ENCODE peak calls at places on chromosomes 4 and X, in seven cellular contexts. A is cardiac muscle cell; Q is hepatocyte; H is fibroblast of lung; S is OCI-LY7; I is CD8-positive, alpha-beta memory T cell; V is A549. Z is an unnamed sample.

GRCh38 chr4:15232725-15233597 is 194.9 kb upstream of the C1QTNF7 start:
- DNase-seq in A (no peak), Q (peak), H (peak), S (no peak), I (no peak), V (no peak), Z (no peak)

GRCh38 chr4:102883278-102883677 is 14.5 kb downstream of the CISD2 start:
- DNase-seq in A (no peak), Q (no peak), H (no peak), S (no peak), I (no peak), V (no peak), Z (no peak)

GRCh38 chr4:55733874-55734437 is 85.6 kb upstream of the EXOC1L start:
- DNase-seq in A (no peak), Q (peak), H (peak), S (no peak), I (no peak), V (peak), Z (no peak)

GRCh38 chrX:50827996-50828395 is 14.0 kb upstream of the SHROOM4 start:
- DNase-seq in A (no peak), Q (peak), H (peak), S (no peak), I (no peak), V (no peak), Z (no peak)

GRCh38 chr4:111697176-111697962 is 447.9 kb upstream of the FAM241A start:
- DNase-seq in A (no peak), Q (no peak), H (no peak), S (no peak), I (no peak), V (no peak), Z (no peak)

GRCh38 chrX:101493225-101493624 is 8.0 kb downstream of the ARMCX4 start:
- DNase-seq in A (no peak), Q (no peak), H (no peak), S (no peak), I (no peak), V (no peak), Z (no peak)

GRCh38 chr4:8547912-8548730 is 32.1 kb upstream of the GPR78 start:
- DNase-seq in A (no peak), Q (no peak), H (no peak), S (no peak), I (no peak), V (no peak), Z (no peak)

GRCh38 chr4:127309360-127310095 is 323.2 kb upstream of the INTU start:
- DNase-seq in A (no peak), Q (no peak), H (peak), S (no peak), I (no peak), V (no peak), Z (no peak)

GRCh38 chrX:3026074-3026588 is 15.1 kb upstream of the ARSF start:
- DNase-seq in A (no peak), Q (peak), H (no peak), S (no peak), I (no peak), V (no peak), Z (no peak)

GRCh38 chr4:102334624-102335023 is 10.7 kb downstream of the SLC39A8 start:
- DNase-seq in A (no peak), Q (no peak), H (no peak), S (no peak), I (no peak), V (no peak), Z (no peak)

GRCh38 chr4:56817840-56818491 is 3.5 kb downstream of the SPINK2 start:
- DNase-seq in A (no peak), Q (no peak), H (peak), S (no peak), I (peak), V (no peak), Z (no peak)

GRCh38 chr4:182245541-182246245 is 2.5 kb downstream of the TENM3 start:
- DNase-seq in A (peak), Q (peak), H (peak), S (no peak), I (no peak), V (no peak), Z (no peak)

GRCh38 chr4:162322054-162322453 is 158.3 kb upstream of the FSTL5 start:
- DNase-seq in A (no peak), Q (no peak), H (no peak), S (no peak), I (no peak), V (no peak), Z (no peak)

GRCh38 chr4:110064295-110064694 is 134.1 kb downstream of the ELOVL6 start:
- DNase-seq in A (no peak), Q (no peak), H (no peak), S (no peak), I (no peak), V (no peak), Z (no peak)

GRCh38 chrX:64206556-64207162 is 1.2 kb upstream of the AMER1 start:
- DNase-seq in A (peak), Q (peak), H (no peak), S (peak), I (no peak), V (no peak), Z (no peak)

GRCh38 chr4:75598390-75598789 is 31.9 kb downstream of the CDKL2 start:
- DNase-seq in A (no peak), Q (no peak), H (peak), S (no peak), I (no peak), V (no peak), Z (no peak)

GRCh38 chr4:71559957-71560541 is 221.2 kb downstream of the SLC4A4 start:
- DNase-seq in A (no peak), Q (no peak), H (peak), S (no peak), I (no peak), V (no peak), Z (no peak)

GRCh38 chr4:140149851-140150635 is 3.9 kb downstream of the MAML3 start:
- DNase-seq in A (peak), Q (peak), H (peak), S (peak), I (peak), V (peak), Z (no peak)

GRCh38 chr4:138053601-138054322 is 188.4 kb downstream of the SLC7A11 start:
- DNase-seq in A (no peak), Q (peak), H (peak), S (no peak), I (no peak), V (peak), Z (no peak)

GRCh38 chrX:68114573-68115199 is 318.6 kb downstream of the OPHN1 start:
- DNase-seq in A (no peak), Q (peak), H (peak), S (no peak), I (no peak), V (no peak), Z (no peak)

GRCh38 chr4:67288964-67289363 is 256.3 kb downstream of the CENPC start:
- DNase-seq in A (peak), Q (peak), H (peak), S (peak), I (no peak), V (no peak), Z (no peak)

GRCh38 chrX:154300815-154301214 is 5.2 kb downstream of the TKTL1 start:
- DNase-seq in A (no peak), Q (no peak), H (no peak), S (no peak), I (no peak), V (no peak), Z (no peak)

GRCh38 chr4:125313497-125313896 is 1.3 kb upstream of the FAT4 start:
- DNase-seq in A (peak), Q (peak), H (peak), S (peak), I (no peak), V (peak), Z (no peak)

GRCh38 chr4:176377705-176378302 is 58.0 kb downstream of the SPCS3 start:
- DNase-seq in A (peak), Q (peak), H (peak), S (peak), I (no peak), V (no peak), Z (no peak)

DNA sequence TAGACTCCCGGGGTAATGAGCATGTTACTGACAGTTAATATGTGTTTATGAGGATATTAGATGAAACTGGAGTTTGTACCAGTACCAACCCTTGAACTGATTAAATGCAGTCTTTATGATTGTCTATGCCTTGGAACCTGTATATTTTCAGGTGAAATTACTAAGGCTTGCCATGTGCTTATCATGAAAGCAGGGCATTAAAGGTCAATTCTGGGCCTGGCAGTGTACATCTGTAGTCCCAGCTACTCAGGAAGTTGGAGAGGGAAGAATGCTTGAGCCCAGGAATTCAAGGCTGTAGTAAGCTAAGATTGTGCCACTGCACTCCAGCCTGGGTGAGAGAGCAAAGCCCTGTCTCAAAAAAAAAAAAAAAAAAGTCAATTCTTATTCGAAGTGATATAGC is 27.7 kb downstream of the PHEX start:
- DNase-seq in A (peak), Q (no peak), H (no peak), S (no peak), I (no peak), V (no peak), Z (no peak)
- H3K27ac ChIP-seq in A (no peak), Q (peak), H (no peak), S (no peak), I (no peak), V (no peak), Z (no peak)

DNA sequence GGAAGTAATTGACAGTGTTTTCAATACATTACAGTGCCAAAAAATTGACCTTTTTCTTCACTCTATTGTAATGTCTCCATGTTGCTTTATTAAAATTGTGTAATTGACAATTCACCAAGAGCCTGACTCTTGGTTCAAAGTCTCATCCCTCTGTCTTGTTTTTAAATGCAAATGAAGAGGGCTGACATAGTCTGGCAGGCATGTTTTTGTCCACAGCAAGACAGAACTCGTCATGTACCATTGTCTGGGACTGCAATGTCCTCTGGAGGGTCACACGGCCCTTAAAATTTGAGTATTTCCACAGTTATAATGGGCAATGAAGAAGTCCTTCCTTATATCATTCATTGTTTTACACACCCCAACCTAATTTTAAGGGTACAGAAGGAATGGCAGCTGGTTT is 38.0 kb upstream of the FBXW7 start:
- DNase-seq in A (no peak), Q (no peak), H (no peak), S (no peak), I (no peak), V (no peak), Z (no peak)
- H3K27ac ChIP-seq in A (no peak), Q (no peak), H (no peak), S (no peak), I (no peak), V (no peak), Z (no peak)

DNA sequence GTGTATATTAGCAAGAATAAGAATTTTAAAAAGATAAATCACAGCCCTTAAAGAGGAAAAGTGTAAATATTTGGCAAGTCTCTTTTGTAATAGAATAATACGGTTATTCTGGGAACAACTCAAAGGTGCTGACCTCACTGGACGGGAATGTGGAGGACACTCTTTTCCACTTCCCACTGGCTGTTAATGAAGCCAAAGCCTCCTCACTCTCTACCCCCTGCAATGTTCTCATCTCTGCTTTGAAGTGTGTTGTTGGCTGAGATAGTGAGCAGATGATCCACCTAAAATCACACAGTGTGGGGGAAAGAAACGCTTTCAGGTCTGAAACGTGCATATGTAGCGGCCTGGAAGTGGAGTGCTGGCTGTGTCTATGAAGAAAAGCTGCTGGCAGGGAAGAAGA is 49.1 kb downstream of the SEL1L3 start:
- DNase-seq in A (no peak), Q (no peak), H (peak), S (no peak), I (no peak), V (peak), Z (no peak)
- H3K27ac ChIP-seq in A (no peak), Q (no peak), H (peak), S (no peak), I (no peak), V (peak), Z (no peak)

GRCh38 chrX:71244359-71245128 is 9.4 kb downstream of the ZMYM3 start:
- DNase-seq in A (no peak), Q (no peak), H (no peak), S (no peak), I (no peak), V (no peak), Z (no peak)

GRCh38 chrX:71250856-71251255 is 3.1 kb downstream of the ZMYM3 start:
- DNase-seq in A (no peak), Q (no peak), H (no peak), S (no peak), I (no peak), V (no peak), Z (no peak)

DNA sequence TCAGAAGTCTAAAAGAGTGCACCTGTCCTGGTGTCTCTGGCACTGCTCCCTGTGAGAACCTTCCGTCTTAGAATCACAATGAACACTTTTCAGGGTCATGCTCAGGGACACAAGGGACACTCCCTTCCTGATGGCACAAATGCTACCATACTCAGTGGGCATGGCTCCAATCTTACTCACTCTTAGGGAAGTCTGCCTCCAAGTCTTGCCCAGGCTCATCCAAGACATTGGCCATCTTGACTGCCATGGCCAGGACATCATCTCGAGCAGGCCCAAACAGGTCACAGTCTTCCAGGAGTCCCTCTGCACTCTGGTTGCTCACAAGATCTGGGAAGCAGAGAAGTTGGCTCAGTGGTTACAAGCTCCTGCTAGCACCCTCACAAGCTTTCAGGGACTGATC is 8.8 kb downstream of the ZMYM3 start:
- DNase-seq in A (no peak), Q (no peak), H (no peak), S (no peak), I (no peak), V (no peak), Z (no peak)
- H3K27ac ChIP-seq in A (no peak), Q (no peak), H (no peak), S (no peak), I (no peak), V (no peak), Z (no peak)

GRCh38 chr4:40628888-40629287 is 776 bp downstream of the RBM47 start:
- DNase-seq in A (no peak), Q (no peak), H (no peak), S (no peak), I (no peak), V (no peak), Z (no peak)

GRCh38 chr4:40629401-40630334 is at the start of gene RBM47:
- DNase-seq in A (peak), Q (peak), H (peak), S (peak), I (no peak), V (no peak), Z (peak)

GRCh38 chr4:40626183-40626990 is 3.3 kb downstream of the RBM47 start:
- DNase-seq in A (no peak), Q (no peak), H (peak), S (no peak), I (no peak), V (no peak), Z (no peak)

GRCh38 chr4:40630335-40631021 is 814 bp upstream of the RBM47 start:
- DNase-seq in A (peak), Q (peak), H (no peak), S (peak), I (no peak), V (peak), Z (no peak)

GRCh38 chr4:40627540-40627939 is 2.1 kb downstream of the RBM47 start:
- DNase-seq in A (no peak), Q (no peak), H (no peak), S (no peak), I (no peak), V (no peak), Z (no peak)
- H3K27ac ChIP-seq in A (no peak), Q (no peak), H (no peak), S (no peak), I (no peak), V (peak), Z (no peak)

GRCh38 chr4:151879705-151880104 is 118.9 kb upstream of the GATB start:
- DNase-seq in A (no peak), Q (no peak), H (no peak), S (no peak), I (no peak), V (no peak), Z (no peak)

GRCh38 chr4:151876411-151876988 is 115.7 kb upstream of the GATB start:
- DNase-seq in A (no peak), Q (no peak), H (no peak), S (no peak), I (no peak), V (no peak), Z (no peak)

DNA sequence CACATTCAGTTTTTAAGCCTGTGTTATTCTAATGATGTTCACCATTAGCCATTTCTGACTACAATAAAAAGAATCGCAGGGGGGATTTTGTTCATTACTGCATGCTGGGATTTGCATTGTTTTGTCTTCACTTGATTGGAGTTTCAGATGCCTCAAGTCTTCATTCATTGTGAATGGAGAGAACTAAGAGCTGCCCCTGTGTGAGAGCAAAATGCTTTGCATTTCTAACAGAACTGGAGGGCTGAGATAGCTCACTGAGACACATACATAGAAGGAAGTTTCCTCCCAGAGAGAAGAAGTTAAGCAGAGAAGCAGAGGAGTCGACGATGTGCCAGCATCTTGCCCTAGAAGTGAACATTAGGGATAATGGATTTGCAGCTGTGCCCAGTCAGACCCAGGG is 113.5 kb upstream of the GATB start:
- DNase-seq in A (no peak), Q (no peak), H (no peak), S (no peak), I (no peak), V (no peak), Z (no peak)
- H3K27ac ChIP-seq in A (no peak), Q (no peak), H (no peak), S (no peak), I (no peak), V (no peak), Z (no peak)

GRCh38 chrX:149908308-149908707 is 21.1 kb upstream of the HSFX4 start:
- DNase-seq in A (no peak), Q (no peak), H (no peak), S (no peak), I (no peak), V (no peak), Z (no peak)

GRCh38 chrX:149908727-149909126 is 20.6 kb upstream of the HSFX4 start:
- DNase-seq in A (no peak), Q (no peak), H (no peak), S (no peak), I (no peak), V (no peak), Z (no peak)

GRCh38 chrX:149909324-149910177 is 19.8 kb upstream of the HSFX4 start:
- DNase-seq in A (no peak), Q (no peak), H (no peak), S (no peak), I (peak), V (no peak), Z (no peak)

GRCh38 chrX:149910178-149910695 is 19.1 kb upstream of the HSFX4 start:
- DNase-seq in A (peak), Q (no peak), H (no peak), S (no peak), I (no peak), V (no peak), Z (no peak)
- H3K27ac ChIP-seq in A (no peak), Q (no peak), H (no peak), S (no peak), I (no peak), V (no peak), Z (no peak)

DNA sequence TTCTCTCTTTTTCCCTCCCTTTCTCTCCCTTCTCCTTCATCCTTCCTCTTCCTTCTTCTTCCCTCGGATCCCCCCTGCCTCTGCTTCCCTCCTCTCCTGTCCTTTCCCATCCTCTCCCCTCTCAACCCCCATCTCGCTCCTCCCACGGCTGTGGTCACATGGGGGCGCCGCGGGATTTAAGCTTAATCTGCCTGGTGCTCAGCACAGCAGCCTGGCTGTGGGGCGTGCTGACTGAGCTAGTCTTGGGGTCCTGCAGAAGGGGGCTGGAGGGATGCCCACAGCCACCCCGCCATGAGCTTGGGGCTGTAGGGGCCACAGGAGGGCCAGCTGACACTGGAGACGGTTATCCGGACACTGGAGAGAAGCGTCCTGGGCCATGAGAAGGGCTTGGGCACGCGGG is 10.7 kb downstream of the SMIM10L2A start:
- DNase-seq in A (no peak), Q (no peak), H (no peak), S (no peak), I (no peak), V (no peak), Z (no peak)
- H3K27ac ChIP-seq in A (no peak), Q (no peak), H (no peak), S (no peak), I (no peak), V (no peak), Z (no peak)

GRCh38 chrX:136262241-136262640 is 11.0 kb upstream of the MAP7D3 start:
- DNase-seq in A (no peak), Q (no peak), H (no peak), S (no peak), I (no peak), V (no peak), Z (no peak)

GRCh38 chrX:136259543-136259942 is 8.3 kb upstream of the MAP7D3 start:
- DNase-seq in A (no peak), Q (no peak), H (peak), S (no peak), I (no peak), V (no peak), Z (no peak)

GRCh38 chrX:136260801-136261200 is 9.6 kb upstream of the MAP7D3 start:
- DNase-seq in A (no peak), Q (no peak), H (peak), S (no peak), I (no peak), V (no peak), Z (no peak)

GRCh38 chrX:136261316-136261715 is 10.1 kb upstream of the MAP7D3 start:
- DNase-seq in A (no peak), Q (no peak), H (no peak), S (no peak), I (no peak), V (no peak), Z (no peak)

DNA sequence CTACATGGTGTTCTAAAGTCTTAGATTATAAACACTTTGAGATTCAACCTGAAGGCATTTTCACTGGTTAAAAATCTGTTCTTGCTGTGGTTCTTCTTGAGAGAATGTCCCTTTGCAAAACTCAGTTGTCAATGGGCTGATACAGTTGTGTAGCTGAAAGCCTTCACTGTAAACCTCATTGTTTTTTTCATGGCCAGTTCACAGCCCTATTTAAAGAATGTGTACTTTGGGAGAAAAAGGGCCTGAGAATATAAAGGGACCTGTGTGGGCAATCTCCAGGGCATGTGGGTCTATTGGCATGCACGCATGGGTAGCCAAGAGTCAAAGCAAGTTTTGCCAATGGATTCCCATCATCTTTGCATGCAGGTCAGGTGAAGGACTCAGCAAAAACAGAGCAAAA is 7.8 kb upstream of the MAP7D3 start:
- DNase-seq in A (no peak), Q (no peak), H (no peak), S (no peak), I (no peak), V (no peak), Z (no peak)
- H3K27ac ChIP-seq in A (no peak), Q (no peak), H (peak), S (no peak), I (no peak), V (no peak), Z (no peak)